ENCODE peak calls at places on chromosomes 3 and 15, in four cellular contexts. U, C, W and H are unnamed samples.

GRCh38 chr3:142850395-142851023 is 38.4 kb downstream of the PCOLCE2 start:
- DNase-seq in U (no peak), W (no peak), C (no peak), H (no peak)

GRCh38 chr15:92184679-92185230 is 208.9 kb upstream of the ST8SIA2 start:
- DNase-seq in W (no peak), C (no peak), U (no peak), H (no peak)

GRCh38 chr15:29885183-29885582 is 62.9 kb upstream of the TJP1 start:
- DNase-seq in W (no peak), U (no peak), C (no peak), H (no peak)

GRCh38 chr3:25944328-25944727 is 154.4 kb downstream of the OXSM start:
- DNase-seq in C (no peak), W (no peak), U (no peak), H (no peak)

GRCh38 chr3:187809979-187810568 is 64.8 kb upstream of the BCL6 start:
- DNase-seq in C (no peak), W (no peak), U (no peak), H (no peak)

GRCh38 chr3:134985841-134986520 is 190.9 kb downstream of the EPHB1 start:
- DNase-seq in C (no peak), U (no peak), W (no peak), H (no peak)

GRCh38 chr3:107404727-107405519 is 27.7 kb downstream of the CCDC54 start:
- DNase-seq in C (no peak), U (no peak), W (no peak), H (no peak)

GRCh38 chr3:28151608-28152228 is 89.7 kb upstream of the CMC1 start:
- DNase-seq in C (no peak), W (no peak), U (peak; percentile 2), H (no peak)

GRCh38 chr3:61438253-61439115 is 122.9 kb upstream of the PTPRG start:
- DNase-seq in W (no peak), U (no peak), C (no peak), H (no peak)
- H3K27me3 ChIP-seq in W (no peaks in the 10 kb centered on the region), U (no peaks in the 10 kb centered on the region), C (no peaks in the 10 kb centered on the region), H (no peaks in the 10 kb centered on the region)

GRCh38 chr15:40090774-40091455 is 17.8 kb downstream of the BMF start:
- DNase-seq in C (no peak), W (no peak), U (no peak), H (no peak)

GRCh38 chr15:40088929-40089755 is 19.5 kb downstream of the BMF start:
- DNase-seq in W (no peak), U (no peak), C (peak; percentile 84), H (no peak)

GRCh38 chr15:40085225-40085624 is 23.5 kb downstream of the BMF start:
- DNase-seq in U (no peak), W (no peak), C (no peak), H (no peak)

GRCh38 chr15:40087095-40087805 is 21.4 kb downstream of the BMF start:
- DNase-seq in C (no peak), W (no peak), U (no peak), H (no peak)

GRCh38 chr15:40087991-40088928 is 20.4 kb downstream of the BMF start:
- DNase-seq in W (peak; percentile 57), U (no peak), C (no peak), H (no peak)
- H3K27ac ChIP-seq in W (peak overlapping the region; percentile 24), U (no peak overlapping the region), C (peak overlapping the region; percentile 56), H (no peak overlapping the region)

GRCh38 chr3:151440940-151441339 is 19.9 kb downstream of the IGSF10 start:
- DNase-seq in C (no peak), U (no peak), W (no peak), H (no peak)

GRCh38 chr3:151443583-151443982 is 17.3 kb downstream of the IGSF10 start:
- DNase-seq in U (no peak), C (peak; percentile 62), W (no peak), H (no peak)

GRCh38 chr3:151445283-151446001 is 15.4 kb downstream of the IGSF10 start:
- DNase-seq in W (no peak), C (no peak), U (no peak), H (no peak)

GRCh38 chr3:151446002-151446340 is 14.9 kb downstream of the IGSF10 start:
- DNase-seq in U (no peak), C (no peak), W (no peak), H (no peak)
- H3K4me3 ChIP-seq in U (no peak overlapping the region), C (no peak overlapping the region), W (no peak overlapping the region), H (no peak overlapping the region)

DNA sequence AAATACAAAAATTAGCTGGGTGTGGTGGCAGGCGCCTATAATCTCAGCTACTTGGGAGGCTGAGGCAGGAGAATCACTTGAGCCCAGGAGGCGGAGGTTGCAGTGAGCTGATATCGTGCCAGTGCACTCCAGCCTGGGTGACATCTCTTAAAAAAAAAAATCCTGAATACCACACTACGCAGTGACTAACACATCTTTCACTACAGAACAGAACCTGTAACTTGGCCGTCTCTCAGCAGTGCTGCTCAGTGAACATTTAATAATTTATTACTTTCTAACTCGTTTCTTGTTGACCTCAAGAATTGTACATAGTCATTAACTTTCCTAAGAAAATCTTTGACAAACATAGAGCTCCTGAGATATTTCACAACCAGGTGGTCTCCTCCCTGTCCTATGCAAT is 3.8 kb downstream of the GREM1 start:
- DNase-seq in U (no peak), W (no peak), C (no peak), H (no peak)
- H3K27me3 ChIP-seq in U (no peaks in the 10 kb centered on the region), W (peaks cover 72% of the 10 kb centered on the region), C (peaks cover 63% of the 10 kb centered on the region), H (peaks cover 31% of the 10 kb centered on the region)

GRCh38 chr3:106126016-106126525 is 257.3 kb upstream of the CBLB start:
- DNase-seq in W (no peak), U (no peak), C (no peak), H (no peak)

GRCh38 chr3:106135451-106136160 is 266.8 kb upstream of the CBLB start:
- DNase-seq in W (no peak), U (no peak), C (no peak), H (no peak)

GRCh38 chr3:106124818-106125217 is 256.0 kb upstream of the CBLB start:
- DNase-seq in U (no peak), W (no peak), C (peak; percentile 56), H (no peak)

GRCh38 chr3:106126836-106127235 is 258.0 kb upstream of the CBLB start:
- DNase-seq in U (no peak), C (no peak), W (no peak), H (no peak)

DNA sequence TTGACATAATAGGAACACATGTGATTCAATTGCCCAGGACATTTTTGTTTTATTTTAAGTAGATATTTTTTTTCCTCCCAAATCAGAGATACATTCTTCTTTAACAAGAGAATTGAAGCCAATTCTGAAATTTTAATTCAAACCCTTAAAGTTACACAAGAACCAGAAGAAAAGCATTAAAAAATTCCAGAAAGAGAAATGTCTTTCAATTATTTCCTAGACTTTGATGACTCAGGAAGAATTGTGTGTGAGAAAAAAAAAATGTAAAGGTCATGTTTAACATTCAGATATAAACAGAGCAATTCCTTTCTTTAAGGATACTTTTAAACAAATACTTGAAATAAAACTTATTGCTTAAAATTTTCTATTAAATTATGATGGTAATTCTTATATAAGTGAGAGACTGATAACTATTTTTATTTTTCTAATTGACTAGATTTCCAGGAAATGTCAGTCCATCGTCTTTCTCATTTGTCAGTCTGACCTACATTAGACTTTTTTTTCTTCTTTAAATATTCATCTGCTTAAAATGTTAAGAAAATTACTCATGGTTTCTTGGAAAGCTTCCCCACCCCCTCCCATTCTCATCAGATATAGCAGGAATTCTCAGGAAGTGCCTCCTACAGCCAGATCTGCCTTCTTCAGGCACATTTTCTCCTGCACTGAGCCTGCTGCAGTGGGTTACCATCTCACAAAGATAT is 261.7 kb upstream of the CBLB start:
- DNase-seq in W (no peak), U (no peak), C (peak; percentile 3), H (no peak)
- H3K27ac ChIP-seq in W (no peak overlapping the region), U (no peak overlapping the region), C (no peak overlapping the region), H (no peak overlapping the region)

GRCh38 chr3:99902091-99902490 is 84.4 kb downstream of the CMSS1 start:
- DNase-seq in W (no peak), U (no peak), C (no peak), H (no peak)

GRCh38 chr3:99903844-99904243 is 86.2 kb downstream of the CMSS1 start:
- DNase-seq in C (no peak), W (no peak), U (no peak), H (no peak)

GRCh38 chr3:99899603-99900002 is 81.9 kb downstream of the CMSS1 start:
- DNase-seq in U (no peak), C (no peak), W (no peak), H (no peak)

GRCh38 chr3:99900248-99900647 is 82.6 kb downstream of the CMSS1 start:
- DNase-seq in W (no peak), C (no peak), U (no peak), H (no peak)

DNA sequence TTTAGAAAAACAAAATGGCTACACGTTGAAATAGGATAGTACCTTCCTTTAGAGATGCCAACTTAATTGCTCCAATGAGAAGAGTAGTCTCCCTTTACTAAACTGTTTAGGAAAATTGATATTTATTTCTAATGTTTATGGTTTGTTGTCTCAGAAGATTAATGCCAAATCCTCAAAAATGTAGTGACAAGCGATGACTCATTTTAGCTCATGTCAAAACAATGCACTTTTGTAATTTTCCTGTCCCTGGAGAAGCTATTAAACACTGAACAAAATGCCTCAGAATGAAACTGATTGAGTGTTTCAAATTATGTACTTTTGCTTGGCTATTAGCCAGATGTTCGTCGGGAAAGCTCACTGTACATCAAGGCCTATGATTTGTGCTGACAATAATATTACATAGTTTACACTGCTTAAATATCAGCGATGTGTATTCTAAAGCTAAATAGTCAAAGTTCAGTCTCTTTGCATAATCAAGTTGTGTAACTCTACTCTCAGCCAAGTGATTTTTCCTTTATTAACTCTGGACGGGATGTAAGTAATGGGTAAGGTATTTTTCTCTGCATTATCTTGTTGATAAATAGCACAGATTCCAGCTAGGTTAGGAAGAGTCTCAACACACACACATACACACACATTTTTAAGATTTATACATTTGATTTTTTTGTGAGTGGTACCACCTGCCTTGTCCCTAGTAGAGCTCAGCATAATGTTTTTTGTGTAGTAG is 83.7 kb downstream of the CMSS1 start:
- DNase-seq in U (no peak), C (no peak), W (no peak), H (no peak)
- H3K4me3 ChIP-seq in U (no peak overlapping the region), C (no peak overlapping the region), W (no peak overlapping the region), H (no peak overlapping the region)

DNA sequence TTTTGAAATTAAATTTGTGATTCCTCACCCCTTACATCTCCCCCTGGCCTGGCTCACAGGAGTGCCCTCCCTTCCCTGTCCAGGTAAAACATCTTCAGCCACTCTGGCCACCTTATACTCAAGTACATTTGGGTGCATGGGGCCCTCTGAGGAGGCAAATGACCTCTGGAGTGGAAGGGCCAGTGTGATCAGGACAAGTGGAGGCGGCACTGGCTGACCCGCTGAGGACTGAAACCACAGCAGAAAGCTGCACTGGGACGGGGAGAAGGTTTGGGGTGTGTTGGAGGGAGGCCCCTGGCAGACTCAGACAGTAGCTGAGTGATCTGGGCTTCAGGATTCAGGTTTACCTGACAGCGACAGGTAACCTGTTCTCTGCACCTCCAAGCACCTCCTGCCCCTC is 24.2 kb downstream of the HES1 start:
- DNase-seq in U (no peak), W (no peak), C (no peak), H (no peak)
- H3K27me3 ChIP-seq in U (no peaks in the 10 kb centered on the region), W (peaks cover 9% of the 10 kb centered on the region), C (no peaks in the 10 kb centered on the region), H (no peaks in the 10 kb centered on the region)